ENCODE peak calls at places on chromosomes 1 and 21, in five cellular contexts. O is WTC11, A is natural killer cell, X is AG04449, Q is prostate gland. U is an unnamed sample.

GRCh38 chr1:116256875-116257823 is 115.9 kb upstream of the ATP1A1 start:
- DNase-seq in O (no peak), Q (no peak), X (no peak), A (no peak), U (no peak)

GRCh38 chr1:214420833-214421232 is 130.6 kb downstream of the PTPN14 start:
- DNase-seq in Q (no peak), O (no peak), X (no peak), A (no peak), U (no peak)

GRCh38 chr1:1337793-1338147 is 6.7 kb downstream of the TAS1R3 start:
- DNase-seq in A (no peak), X (no peak), Q (no peak), O (peak), U (no peak)

GRCh38 chr1:51915958-51916357 is 37.4 kb upstream of the NRDC start:
- DNase-seq in Q (no peak), A (no peak), O (no peak), X (no peak), U (no peak)

GRCh38 chr1:116325922-116326321 is 47.1 kb upstream of the ATP1A1 start:
- DNase-seq in A (peak), O (no peak), X (no peak), Q (no peak), U (no peak)

GRCh38 chr1:7350804-7351203 is 420.3 kb upstream of the VAMP3 start:
- DNase-seq in Q (no peak), A (no peak), X (no peak), O (no peak), U (no peak)

GRCh38 chr1:175857756-175858155 is 114.4 kb upstream of the TNR start:
- DNase-seq in X (no peak), O (no peak), Q (no peak), A (no peak), U (no peak)

GRCh38 chr1:222815367-222815765 is 527 bp downstream of the DISP1 start:
- DNase-seq in A (peak), Q (no peak), X (no peak), O (no peak), U (peak)

GRCh38 chr1:87212431-87213125 is 116.1 kb upstream of the LMO4 start:
- DNase-seq in X (no peak), A (no peak), O (no peak), Q (no peak), U (no peak)

GRCh38 chr1:51755437-51755836 is 123.1 kb downstream of the NRDC start:
- DNase-seq in O (no peak), Q (no peak), A (no peak), X (no peak), U (no peak)

GRCh38 chr1:97545446-97545845 is 375.4 kb downstream of the DPYD start:
- DNase-seq in X (no peak), O (no peak), Q (no peak), A (no peak), U (no peak)

GRCh38 chr1:232218955-232219865 is 410.7 kb downstream of the SIPA1L2 start:
- DNase-seq in Q (no peak), A (no peak), X (no peak), O (no peak), U (no peak)

GRCh38 chr1:239815074-239815473 is 276.6 kb upstream of the FMN2 start:
- DNase-seq in O (no peak), X (no peak), A (no peak), Q (no peak), U (no peak)

GRCh38 chr1:51861669-51862068 is 16.9 kb downstream of the NRDC start:
- DNase-seq in Q (no peak), X (no peak), O (no peak), A (no peak), U (no peak)

GRCh38 chr21:15686506-15686905 is 43.3 kb upstream of the USP25 start:
- DNase-seq in Q (no peak), O (no peak), X (no peak), A (no peak), U (no peak)

GRCh38 chr1:93180723-93181613 is at the start of gene CCDC18:
- DNase-seq in X (no peak), O (no peak), Q (no peak), A (no peak), U (no peak)

GRCh38 chr21:25735221-25735894 is 586 bp downstream of the GABPA start:
- DNase-seq in Q (peak), O (peak), X (peak), A (peak), U (peak)

GRCh38 chr21:32584472-32584871 is 851 bp downstream of the TCP10L start:
- DNase-seq in X (no peak), O (no peak), A (no peak), Q (no peak), U (no peak)

GRCh38 chr1:174262747-174263241 is 103.5 kb downstream of the RABGAP1L start:
- DNase-seq in O (no peak), X (no peak), A (no peak), Q (peak), U (no peak)

DNA sequence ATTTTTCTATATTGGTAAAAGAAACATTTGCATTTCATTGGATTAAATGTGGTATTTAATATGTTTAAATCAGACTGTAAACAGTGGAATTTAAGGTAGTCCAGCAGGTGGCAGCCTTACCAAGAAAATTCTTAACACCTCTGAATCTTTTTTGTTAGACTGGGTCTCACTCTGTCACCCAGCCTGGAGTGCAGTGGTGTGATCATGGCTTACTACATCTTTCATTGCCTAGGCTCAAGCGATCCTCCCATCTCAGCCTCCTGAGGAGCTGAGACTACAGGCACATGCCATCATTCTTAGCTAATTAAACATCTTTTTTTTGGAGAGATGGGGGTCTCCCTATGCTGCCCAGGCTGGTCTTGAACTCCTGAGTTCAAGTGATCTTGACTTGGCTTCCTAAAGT is 98.8 kb downstream of the RABGAP1L start:
- DNase-seq in Q (peak), A (no peak), O (peak), X (no peak), U (no peak)
- TF ChIP-seq CTCF in Q (peak), A (peak), O (peak), X (peak), U (peak)

GRCh38 chr21:36694041-36694515 is 4.8 kb upstream of the SIM2 start:
- DNase-seq in O (no peak), Q (no peak), X (no peak), A (no peak), U (no peak)

GRCh38 chr21:36694593-36695282 is 4.2 kb upstream of the SIM2 start:
- DNase-seq in Q (no peak), O (no peak), X (no peak), A (no peak), U (no peak)

GRCh38 chr21:36692125-36692843 is 6.6 kb upstream of the SIM2 start:
- DNase-seq in A (no peak), Q (no peak), X (no peak), O (no peak), U (no peak)

GRCh38 chr21:36692844-36693143 is 6.1 kb upstream of the SIM2 start:
- DNase-seq in O (no peak), X (no peak), Q (no peak), A (no peak), U (no peak)

DNA sequence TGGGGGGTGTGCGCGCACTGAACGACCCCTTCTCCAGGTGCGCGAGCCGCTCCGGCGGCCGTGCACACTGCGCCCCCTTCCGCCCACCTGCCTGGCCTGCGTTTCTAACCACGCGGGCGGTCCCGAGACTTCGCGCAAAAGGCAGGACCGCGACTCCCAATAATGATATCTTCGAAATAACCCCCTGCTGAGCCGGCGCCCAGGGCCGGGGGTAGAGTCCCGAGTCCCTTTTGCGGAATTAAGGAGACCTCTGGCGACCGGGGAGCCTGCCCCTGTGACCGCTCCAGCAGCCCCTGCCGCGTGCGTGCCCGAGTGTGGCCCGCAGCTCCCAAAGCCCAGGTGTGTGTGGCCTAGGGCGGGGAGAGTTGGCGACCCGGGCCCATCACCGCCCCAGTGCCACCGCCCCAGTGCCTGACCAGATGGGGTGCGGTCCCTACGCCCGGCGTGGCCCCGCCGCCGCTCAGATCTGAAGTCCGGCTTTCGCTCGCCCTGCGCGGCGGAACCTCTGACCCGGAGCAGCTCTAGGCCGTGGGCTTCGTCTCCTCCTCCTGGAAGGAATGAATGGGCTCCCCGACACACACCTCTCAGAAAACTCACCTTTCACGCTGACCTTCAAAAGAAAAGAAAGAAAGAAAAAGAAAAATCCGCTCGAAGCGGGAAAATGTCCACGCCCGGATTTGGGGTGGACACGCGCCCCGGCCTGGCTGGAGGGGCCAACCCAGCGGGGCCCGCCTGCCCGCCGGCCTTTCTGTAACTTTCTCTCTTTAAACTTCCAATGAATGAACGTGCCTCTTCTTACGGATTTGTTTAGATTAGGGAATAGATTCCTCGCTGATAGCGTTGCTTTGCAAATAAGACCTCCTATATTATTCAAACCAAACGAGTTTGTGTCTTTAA is 5.5 kb upstream of the SIM2 start:
- DNase-seq in X (no peak), A (no peak), Q (no peak), O (peak), U (no peak)
- TF ChIP-seq CTCF in X (peak), A (no peak), Q (no peak), O (peak), U (no peak)

GRCh38 chr21:34794686-34795085 is 125.9 kb downstream of the CLIC6 start:
- DNase-seq in A (no peak), X (no peak), O (no peak), Q (no peak), U (no peak)

GRCh38 chr21:34793471-34793870 is 124.7 kb downstream of the CLIC6 start:
- DNase-seq in X (no peak), O (no peak), Q (no peak), A (no peak), U (no peak)

GRCh38 chr21:34796518-34797201 is 127.9 kb downstream of the CLIC6 start:
- DNase-seq in X (no peak), Q (peak), O (no peak), A (no peak), U (no peak)

GRCh38 chr21:34797202-34797527 is 128.4 kb downstream of the CLIC6 start:
- DNase-seq in Q (no peak), A (no peak), O (no peak), X (no peak), U (no peak)

GRCh38 chr21:34795152-34796141 is 126.7 kb downstream of the CLIC6 start:
- DNase-seq in A (no peak), X (no peak), Q (peak), O (no peak), U (no peak)
- TF ChIP-seq CTCF in A (no peak), X (no peak), Q (no peak), O (no peak), U (no peak)

DNA sequence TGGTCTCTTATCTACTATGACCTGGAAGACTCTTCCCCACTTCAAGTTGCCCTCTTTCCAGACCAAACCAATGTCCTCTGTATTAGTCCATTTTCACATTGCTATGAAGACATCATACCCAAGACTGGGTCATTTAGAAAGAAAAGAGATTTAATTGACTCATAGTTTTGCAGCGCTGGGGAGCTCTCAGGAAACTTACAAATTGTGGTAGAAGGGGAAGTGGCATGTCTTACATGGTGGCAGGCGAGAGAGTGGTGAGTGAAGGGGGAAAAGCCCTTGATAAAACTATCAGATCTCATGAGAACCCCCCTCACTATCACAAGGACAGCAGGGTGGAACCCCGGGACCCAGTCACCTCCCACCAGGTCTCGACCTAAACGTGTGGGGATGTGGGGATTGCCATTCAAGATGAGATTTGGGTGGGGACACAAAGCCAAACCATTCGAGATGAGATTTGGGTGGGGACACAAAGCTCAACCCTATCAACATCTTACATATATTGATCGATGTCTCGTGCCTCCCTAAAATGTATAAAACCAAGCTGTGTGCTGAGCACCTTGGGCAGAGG is 14.2 kb upstream of the AGPAT3 start:
- DNase-seq in Q (no peak), A (no peak), X (no peak), O (no peak), U (no peak)
- TF ChIP-seq CTCF in Q (no peak), A (no peak), X (no peak), O (no peak), U (no peak)

GRCh38 chr21:17925000-17925610 is 105.9 kb upstream of the C21orf91 start:
- DNase-seq in O (peak), Q (peak), X (no peak), A (no peak), U (no peak)

GRCh38 chr21:17921579-17922530 is 102.7 kb upstream of the C21orf91 start:
- DNase-seq in Q (peak), X (no peak), O (no peak), A (no peak), U (no peak)

GRCh38 chr21:17929514-17929913 is 110.4 kb upstream of the C21orf91 start:
- DNase-seq in X (no peak), A (no peak), Q (no peak), O (no peak), U (no peak)

GRCh38 chr21:17930102-17930501 is 110.9 kb upstream of the C21orf91 start:
- DNase-seq in Q (no peak), A (no peak), X (no peak), O (no peak), U (no peak)

DNA sequence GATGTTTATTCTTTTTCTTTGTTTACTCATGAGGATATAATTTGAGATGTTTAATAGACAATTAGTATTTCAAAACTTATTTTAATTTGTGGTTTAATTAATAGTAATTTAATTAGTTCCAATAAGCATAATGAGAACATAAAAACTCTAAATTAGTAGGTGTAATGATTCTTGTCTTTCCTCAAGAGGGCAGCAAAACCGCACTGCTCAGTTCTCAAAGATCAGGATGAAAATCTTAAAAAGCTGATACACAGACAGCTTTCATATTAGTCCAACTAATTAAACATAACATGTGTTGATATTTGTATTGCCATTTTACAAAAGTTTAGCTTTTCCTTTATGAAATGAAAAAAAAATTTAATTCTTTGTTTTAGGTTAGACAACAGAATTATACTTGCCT is 106.7 kb upstream of the C21orf91 start:
- DNase-seq in A (no peak), O (no peak), X (no peak), Q (no peak), U (no peak)
- TF ChIP-seq CTCF in A (no peak), O (no peak), X (peak), Q (no peak), U (no peak)

DNA sequence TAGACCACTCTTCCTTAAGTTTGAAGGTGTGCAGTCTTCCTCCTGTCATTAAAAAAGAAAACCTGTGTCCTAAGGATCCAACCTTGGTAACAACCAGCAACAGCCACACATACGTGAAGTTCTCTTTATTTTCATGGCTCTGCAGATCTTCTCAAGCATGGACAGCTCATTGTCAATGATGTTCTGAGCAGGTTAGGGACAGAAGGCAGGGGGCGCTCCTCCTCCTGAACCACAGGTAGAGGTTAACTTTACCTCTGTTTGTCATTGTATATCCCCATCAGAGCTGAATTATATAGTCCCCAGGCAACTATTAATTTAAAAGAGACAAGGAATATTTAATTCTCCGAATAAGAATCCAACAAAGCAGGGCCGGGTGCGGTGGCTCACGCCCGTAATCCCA is 52.5 kb upstream of the CR2 start:
- DNase-seq in Q (no peak), A (no peak), X (no peak), O (peak), U (no peak)
- TF ChIP-seq CTCF in Q (no peak), A (no peak), X (no peak), O (no peak), U (no peak)

GRCh38 chr1:113375878-113376277 is 14.4 kb upstream of the MAGI3 start:
- DNase-seq in A (no peak), X (no peak), Q (no peak), O (no peak), U (no peak)
- TF ChIP-seq CTCF in A (no peak), X (no peak), Q (no peak), O (no peak), U (no peak)

DNA sequence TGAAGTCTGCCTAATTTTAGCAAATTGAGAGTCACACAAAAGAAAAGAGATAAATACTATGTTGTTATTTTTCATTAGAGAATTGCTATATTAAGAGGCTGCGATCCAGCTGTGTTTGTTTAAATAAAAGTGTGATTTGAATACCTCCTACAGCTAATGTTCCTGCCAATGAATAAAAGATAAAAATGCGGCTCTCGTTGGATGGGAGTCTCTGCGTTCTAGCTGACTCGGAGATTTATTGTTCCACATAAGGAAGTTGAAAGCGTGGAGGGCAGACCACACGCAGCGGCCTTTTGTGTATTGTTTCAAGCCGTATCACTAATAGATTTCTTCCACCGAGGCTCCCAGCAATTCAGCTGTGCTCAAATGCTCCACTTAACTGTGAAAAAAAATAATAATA is 460.8 kb upstream of the NFIA start:
- DNase-seq in O (no peak), X (no peak), Q (peak), A (no peak), U (no peak)
- TF ChIP-seq CTCF in O (no peak), X (no peak), Q (no peak), A (no peak), U (no peak)

GRCh38 chr1:52996653-52997052 is 65.4 kb upstream of the PODN start:
- DNase-seq in O (no peak), X (no peak), Q (no peak), A (no peak), U (no peak)

GRCh38 chr1:53001128-53001527 is 60.9 kb upstream of the PODN start:
- DNase-seq in A (no peak), X (no peak), Q (no peak), O (no peak), U (no peak)
- TF ChIP-seq CTCF in A (no peak), X (no peak), Q (no peak), O (no peak), U (no peak)

GRCh38 chr21:46661211-46661625 is 25.7 kb downstream of the PRMT2 start:
- DNase-seq in Q (no peak), A (peak), O (peak), X (peak), U (no peak)
- TF ChIP-seq CTCF in Q (peak), A (peak), O (peak), X (peak), U (peak)

U was measured in CD14-positive monocyte.